ENCODE peak calls at places on chromosomes 7 and 10, in nine cellular contexts. One of them, this sample, is unnamed.
A peak's percentile ranks its signal among the peaks of the same experiment; 100 is the strongest.

GRCh38 chr10:126324826-126325225 is 63.5 kb downstream of the ADAM12 start:
- DNase-seq in CD8-positive, alpha-beta memory T cell: no peak
- DNase-seq in heart left ventricle: no peak
- DNase-seq in IMR-90: no peak
- DNase-seq in aorta: no peak
- DNase-seq in fibroblast of mammary gland: no peak
- DNase-seq in A549: no peak
- DNase-seq in SJCRH30: no peak
- DNase-seq in BE2C: no peak
- DNase-seq in this sample: no peak

GRCh38 chr10:116801658-116802057 is 47.6 kb upstream of the ENO4 start:
- DNase-seq in CD8-positive, alpha-beta memory T cell: no peak
- DNase-seq in heart left ventricle: no peak
- DNase-seq in IMR-90: no peak
- DNase-seq in aorta: no peak
- DNase-seq in fibroblast of mammary gland: no peak
- DNase-seq in A549: no peak
- DNase-seq in SJCRH30: no peak
- DNase-seq in BE2C: no peak
- DNase-seq in this sample: no peak

GRCh38 chr7:158369290-158369689 is 218.3 kb downstream of the PTPRN2 start:
- DNase-seq in CD8-positive, alpha-beta memory T cell: no peak
- DNase-seq in heart left ventricle: no peak
- DNase-seq in IMR-90: no peak
- DNase-seq in aorta: no peak
- DNase-seq in fibroblast of mammary gland: no peak
- DNase-seq in A549: no peak
- DNase-seq in SJCRH30: no peak
- DNase-seq in BE2C: no peak
- DNase-seq in this sample: no peak

GRCh38 chr7:121076350-121077164 is 88.0 kb downstream of the CPED1 start:
- DNase-seq in CD8-positive, alpha-beta memory T cell: no peak
- DNase-seq in heart left ventricle: no peak
- DNase-seq in IMR-90: peak; percentile 93
- DNase-seq in aorta: no peak
- DNase-seq in fibroblast of mammary gland: peak; percentile 89
- DNase-seq in A549: no peak
- DNase-seq in SJCRH30: no peak
- DNase-seq in BE2C: no peak
- DNase-seq in this sample: peak; percentile 65

GRCh38 chr10:114343623-114344306 is 60.5 kb downstream of the AFAP1L2 start:
- DNase-seq in CD8-positive, alpha-beta memory T cell: no peak
- DNase-seq in heart left ventricle: no peak
- DNase-seq in IMR-90: no peak
- DNase-seq in aorta: no peak
- DNase-seq in fibroblast of mammary gland: no peak
- DNase-seq in A549: no peak
- DNase-seq in SJCRH30: no peak
- DNase-seq in BE2C: no peak
- DNase-seq in this sample: no peak

GRCh38 chr10:128062837-128063563 is 63.2 kb downstream of the MKI67 start:
- DNase-seq in CD8-positive, alpha-beta memory T cell: peak; percentile 42
- DNase-seq in heart left ventricle: peak; percentile 65
- DNase-seq in IMR-90: no peak
- DNase-seq in aorta: peak; percentile 58
- DNase-seq in fibroblast of mammary gland: no peak
- DNase-seq in A549: no peak
- DNase-seq in SJCRH30: peak; percentile 69
- DNase-seq in BE2C: no peak
- DNase-seq in this sample: no peak

GRCh38 chr10:94115725-94116124 is 122.0 kb downstream of the PLCE1 start:
- DNase-seq in CD8-positive, alpha-beta memory T cell: no peak
- DNase-seq in heart left ventricle: no peak
- DNase-seq in IMR-90: peak; percentile 51
- DNase-seq in aorta: no peak
- DNase-seq in fibroblast of mammary gland: peak; percentile 71
- DNase-seq in A549: peak; percentile 80
- DNase-seq in SJCRH30: no peak
- DNase-seq in BE2C: no peak
- DNase-seq in this sample: no peak

GRCh38 chr10:94218496-94219183 is 144.1 kb downstream of the NOC3L start:
- DNase-seq in CD8-positive, alpha-beta memory T cell: no peak
- DNase-seq in heart left ventricle: no peak
- DNase-seq in IMR-90: peak; percentile 47
- DNase-seq in aorta: no peak
- DNase-seq in fibroblast of mammary gland: no peak
- DNase-seq in A549: no peak
- DNase-seq in SJCRH30: no peak
- DNase-seq in BE2C: no peak
- DNase-seq in this sample: no peak

GRCh38 chr10:130636303-130636702 is 500.1 kb downstream of the GLRX3 start:
- DNase-seq in CD8-positive, alpha-beta memory T cell: no peak
- DNase-seq in heart left ventricle: no peak
- DNase-seq in IMR-90: no peak
- DNase-seq in aorta: no peak
- DNase-seq in fibroblast of mammary gland: no peak
- DNase-seq in A549: no peak
- DNase-seq in SJCRH30: no peak
- DNase-seq in BE2C: no peak
- DNase-seq in this sample: no peak

GRCh38 chr10:98365698-98366530 is 49.1 kb downstream of the PYROXD2 start:
- DNase-seq in CD8-positive, alpha-beta memory T cell: no peak
- DNase-seq in heart left ventricle: no peak
- DNase-seq in IMR-90: no peak
- DNase-seq in aorta: no peak
- DNase-seq in fibroblast of mammary gland: no peak
- DNase-seq in A549: no peak
- DNase-seq in SJCRH30: no peak
- DNase-seq in BE2C: no peak
- DNase-seq in this sample: no peak

GRCh38 chr7:156545989-156546388 is 94.6 kb upstream of the RNF32 start:
- DNase-seq in CD8-positive, alpha-beta memory T cell: no peak
- DNase-seq in heart left ventricle: no peak
- DNase-seq in IMR-90: no peak
- DNase-seq in aorta: no peak
- DNase-seq in fibroblast of mammary gland: no peak
- DNase-seq in A549: no peak
- DNase-seq in SJCRH30: no peak
- DNase-seq in BE2C: no peak
- DNase-seq in this sample: no peak

GRCh38 chr7:33831389-33832118 is 73.8 kb upstream of the BMPER start:
- DNase-seq in CD8-positive, alpha-beta memory T cell: no peak
- DNase-seq in heart left ventricle: no peak
- DNase-seq in IMR-90: no peak
- DNase-seq in aorta: peak; percentile 56
- DNase-seq in fibroblast of mammary gland: peak; percentile 64
- DNase-seq in A549: no peak
- DNase-seq in SJCRH30: no peak
- DNase-seq in BE2C: no peak
- DNase-seq in this sample: no peak

GRCh38 chr7:118214051-118214832 is 10.3 kb upstream of the ANKRD7 start:
- DNase-seq in CD8-positive, alpha-beta memory T cell: peak; percentile 46
- DNase-seq in heart left ventricle: peak; percentile 85
- DNase-seq in IMR-90: peak; percentile 70
- DNase-seq in aorta: peak; percentile 83
- DNase-seq in fibroblast of mammary gland: peak; percentile 78
- DNase-seq in A549: peak; percentile 80
- DNase-seq in SJCRH30: peak; percentile 70
- DNase-seq in BE2C: peak; percentile 93
- DNase-seq in this sample: peak; percentile 55

GRCh38 chr10:29691564-29692064 is 56.8 kb upstream of the SVIL start:
- DNase-seq in CD8-positive, alpha-beta memory T cell: no peak
- DNase-seq in heart left ventricle: no peak
- DNase-seq in IMR-90: peak; percentile 55
- DNase-seq in aorta: no peak
- DNase-seq in fibroblast of mammary gland: peak; percentile 61
- DNase-seq in A549: no peak
- DNase-seq in SJCRH30: peak; percentile 49
- DNase-seq in BE2C: peak; percentile 56
- DNase-seq in this sample: peak; percentile 12

GRCh38 chr10:47078393-47079163 is 167.3 kb downstream of the PTPN20 start:
- DNase-seq in CD8-positive, alpha-beta memory T cell: no peak
- DNase-seq in heart left ventricle: no peak
- DNase-seq in IMR-90: no peak
- DNase-seq in aorta: no peak
- DNase-seq in fibroblast of mammary gland: no peak
- DNase-seq in A549: no peak
- DNase-seq in SJCRH30: no peak
- DNase-seq in BE2C: no peak
- DNase-seq in this sample: no peak

GRCh38 chr7:266851-267840 is 22.8 kb upstream of the FOXL3 start:
- DNase-seq in CD8-positive, alpha-beta memory T cell: no peak
- DNase-seq in heart left ventricle: peak; percentile 54
- DNase-seq in IMR-90: no peak
- DNase-seq in aorta: peak; percentile 48
- DNase-seq in fibroblast of mammary gland: no peak
- DNase-seq in A549: no peak
- DNase-seq in SJCRH30: no peak
- DNase-seq in BE2C: no peak
- DNase-seq in this sample: no peak

GRCh38 chr10:6737080-6737641 is 157.1 kb upstream of the PRKCQ start:
- DNase-seq in CD8-positive, alpha-beta memory T cell: no peak
- DNase-seq in heart left ventricle: no peak
- DNase-seq in IMR-90: peak; percentile 62
- DNase-seq in aorta: no peak
- DNase-seq in fibroblast of mammary gland: peak; percentile 62
- DNase-seq in A549: peak; percentile 83
- DNase-seq in SJCRH30: peak; percentile 10
- DNase-seq in BE2C: no peak
- DNase-seq in this sample: no peak

GRCh38 chr10:6741561-6741960 is 161.5 kb upstream of the PRKCQ start:
- DNase-seq in CD8-positive, alpha-beta memory T cell: no peak
- DNase-seq in heart left ventricle: no peak
- DNase-seq in IMR-90: peak; percentile 86
- DNase-seq in aorta: no peak
- DNase-seq in fibroblast of mammary gland: no peak
- DNase-seq in A549: no peak
- DNase-seq in SJCRH30: no peak
- DNase-seq in BE2C: no peak
- DNase-seq in this sample: no peak

GRCh38 chr10:6737758-6738463 is 157.8 kb upstream of the PRKCQ start:
- DNase-seq in CD8-positive, alpha-beta memory T cell: no peak
- DNase-seq in heart left ventricle: no peak
- DNase-seq in IMR-90: peak; percentile 77
- DNase-seq in aorta: no peak
- DNase-seq in fibroblast of mammary gland: peak; percentile 47
- DNase-seq in A549: peak; percentile 60
- DNase-seq in SJCRH30: no peak
- DNase-seq in BE2C: no peak
- DNase-seq in this sample: no peak

GRCh38 chr10:6739530-6740174 is 159.6 kb upstream of the PRKCQ start:
- DNase-seq in CD8-positive, alpha-beta memory T cell: no peak
- DNase-seq in heart left ventricle: no peak
- DNase-seq in IMR-90: no peak
- DNase-seq in aorta: no peak
- DNase-seq in fibroblast of mammary gland: no peak
- DNase-seq in A549: no peak
- DNase-seq in SJCRH30: no peak
- DNase-seq in BE2C: no peak
- DNase-seq in this sample: no peak

GRCh38 chr10:6738464-6738824 is 158.4 kb upstream of the PRKCQ start:
- DNase-seq in CD8-positive, alpha-beta memory T cell: no peak
- DNase-seq in heart left ventricle: no peak
- DNase-seq in IMR-90: peak; percentile 33
- DNase-seq in aorta: no peak
- DNase-seq in fibroblast of mammary gland: no peak
- DNase-seq in A549: no peak
- DNase-seq in SJCRH30: no peak
- DNase-seq in BE2C: no peak
- DNase-seq in this sample: no peak
- H3K4me3 ChIP-seq in CD8-positive, alpha-beta memory T cell: no peak overlapping the region
- H3K4me3 ChIP-seq in heart left ventricle: no peak overlapping the region
- H3K4me3 ChIP-seq in IMR-90: no peak overlapping the region
- H3K4me3 ChIP-seq in aorta: no peak overlapping the region
- H3K4me3 ChIP-seq in fibroblast of mammary gland: no peak overlapping the region
- H3K4me3 ChIP-seq in A549: peak overlapping the region; percentile 52
- H3K4me3 ChIP-seq in SJCRH30: no peak overlapping the region
- H3K4me3 ChIP-seq in BE2C: no peak overlapping the region
- H3K4me3 ChIP-seq in this sample: no peak overlapping the region

DNA sequence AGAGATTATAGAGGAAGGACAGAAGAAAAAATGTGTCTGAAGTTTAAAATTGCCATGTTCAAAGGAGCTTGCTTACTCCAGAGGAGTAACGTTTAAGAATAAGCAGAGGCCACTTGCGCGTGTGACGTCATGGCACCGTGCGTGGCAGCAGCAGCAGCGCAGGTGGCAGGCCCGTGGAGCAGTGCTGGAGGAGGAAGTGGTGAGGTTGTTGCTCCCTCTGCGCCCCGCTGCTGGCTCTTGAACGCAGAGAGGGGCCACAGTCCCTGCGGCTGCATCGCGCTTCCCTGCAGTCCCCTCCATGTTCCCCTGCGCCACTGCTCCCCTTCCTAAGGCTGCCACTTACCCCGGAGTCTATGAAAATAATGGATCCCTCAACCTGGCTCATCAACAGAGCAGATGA is 37.5 kb downstream of the GDI2 start:
- DNase-seq in CD8-positive, alpha-beta memory T cell: peak; percentile 54
- DNase-seq in heart left ventricle: no peak
- DNase-seq in IMR-90: no peak
- DNase-seq in aorta: peak; percentile 67
- DNase-seq in fibroblast of mammary gland: no peak
- DNase-seq in A549: no peak
- DNase-seq in SJCRH30: no peak
- DNase-seq in BE2C: no peak
- DNase-seq in this sample: no peak
- H3K4me3 ChIP-seq in CD8-positive, alpha-beta memory T cell: peak overlapping the region; percentile 18
- H3K4me3 ChIP-seq in heart left ventricle: no peak overlapping the region
- H3K4me3 ChIP-seq in IMR-90: no peak overlapping the region
- H3K4me3 ChIP-seq in aorta: no peak overlapping the region
- H3K4me3 ChIP-seq in fibroblast of mammary gland: no peak overlapping the region
- H3K4me3 ChIP-seq in A549: no peak overlapping the region
- H3K4me3 ChIP-seq in SJCRH30: no peak overlapping the region
- H3K4me3 ChIP-seq in BE2C: no peak overlapping the region
- H3K4me3 ChIP-seq in this sample: no peak overlapping the region

GRCh38 chr7:37590824-37591223 is 92.7 kb upstream of the GPR141 start:
- DNase-seq in CD8-positive, alpha-beta memory T cell: no peak
- DNase-seq in heart left ventricle: no peak
- DNase-seq in IMR-90: no peak
- DNase-seq in aorta: no peak
- DNase-seq in fibroblast of mammary gland: no peak
- DNase-seq in A549: no peak
- DNase-seq in SJCRH30: no peak
- DNase-seq in BE2C: no peak
- DNase-seq in this sample: no peak

GRCh38 chr7:37592366-37592765 is 91.2 kb upstream of the GPR141 start:
- DNase-seq in CD8-positive, alpha-beta memory T cell: no peak
- DNase-seq in heart left ventricle: no peak
- DNase-seq in IMR-90: no peak
- DNase-seq in aorta: no peak
- DNase-seq in fibroblast of mammary gland: no peak
- DNase-seq in A549: no peak
- DNase-seq in SJCRH30: no peak
- DNase-seq in BE2C: no peak
- DNase-seq in this sample: no peak

GRCh38 chr7:37594602-37595001 is 89.0 kb upstream of the GPR141 start:
- DNase-seq in CD8-positive, alpha-beta memory T cell: no peak
- DNase-seq in heart left ventricle: no peak
- DNase-seq in IMR-90: no peak
- DNase-seq in aorta: no peak
- DNase-seq in fibroblast of mammary gland: no peak
- DNase-seq in A549: no peak
- DNase-seq in SJCRH30: no peak
- DNase-seq in BE2C: no peak
- DNase-seq in this sample: no peak
- H3K4me3 ChIP-seq in CD8-positive, alpha-beta memory T cell: no peak overlapping the region
- H3K4me3 ChIP-seq in heart left ventricle: no peak overlapping the region
- H3K4me3 ChIP-seq in IMR-90: no peak overlapping the region
- H3K4me3 ChIP-seq in aorta: no peak overlapping the region
- H3K4me3 ChIP-seq in fibroblast of mammary gland: no peak overlapping the region
- H3K4me3 ChIP-seq in A549: no peak overlapping the region
- H3K4me3 ChIP-seq in SJCRH30: no peak overlapping the region
- H3K4me3 ChIP-seq in BE2C: no peak overlapping the region
- H3K4me3 ChIP-seq in this sample: no peak overlapping the region

GRCh38 chr7:132403465-132404110 is 172.7 kb downstream of the PLXNA4 start:
- DNase-seq in CD8-positive, alpha-beta memory T cell: no peak
- DNase-seq in heart left ventricle: no peak
- DNase-seq in IMR-90: no peak
- DNase-seq in aorta: no peak
- DNase-seq in fibroblast of mammary gland: no peak
- DNase-seq in A549: no peak
- DNase-seq in SJCRH30: no peak
- DNase-seq in BE2C: no peak
- DNase-seq in this sample: no peak
- H3K4me3 ChIP-seq in CD8-positive, alpha-beta memory T cell: no peak overlapping the region
- H3K4me3 ChIP-seq in heart left ventricle: no peak overlapping the region
- H3K4me3 ChIP-seq in IMR-90: no peak overlapping the region
- H3K4me3 ChIP-seq in aorta: no peak overlapping the region
- H3K4me3 ChIP-seq in fibroblast of mammary gland: no peak overlapping the region
- H3K4me3 ChIP-seq in A549: no peak overlapping the region
- H3K4me3 ChIP-seq in SJCRH30: no peak overlapping the region
- H3K4me3 ChIP-seq in BE2C: no peak overlapping the region
- H3K4me3 ChIP-seq in this sample: no peak overlapping the region